ENCODE peak calls at places on chromosomes 12 and 14, in nine cellular contexts. W is D721Med, O is natural killer cell, S is pancreas, I is mucosa of descending colon, K is cardiac fibroblast, Z is RCC 7860, N is naive B cell, H is NAMALWA. J is an unnamed sample.

GRCh38 chr12:11719678-11720099 is 70.2 kb downstream of the ETV6 start:
- DNase-seq in W (no peak), O (no peak), S (no peak), I (peak), K (peak), Z (peak), N (no peak), H (no peak), J (peak)

GRCh38 chr12:69329669-69330428 is 18.3 kb upstream of the LYZ start:
- DNase-seq in W (no peak), O (no peak), S (no peak), I (peak), K (no peak), Z (no peak), N (no peak), H (peak), J (no peak)

GRCh38 chr12:3551976-3552725 is 61.1 kb downstream of the PRMT8 start:
- DNase-seq in W (no peak), O (no peak), S (no peak), I (no peak), K (no peak), Z (no peak), N (no peak), H (no peak), J (no peak)

GRCh38 chr12:39813776-39814175 is 194.2 kb upstream of the ABCD2 start:
- DNase-seq in W (no peak), O (no peak), S (no peak), I (no peak), K (peak), Z (no peak), N (no peak), H (no peak), J (no peak)

GRCh38 chr14:101843665-101844064 is 82.2 kb downstream of the PPP2R5C start:
- DNase-seq in W (no peak), O (peak), S (no peak), I (peak), K (no peak), Z (no peak), N (peak), H (peak), J (no peak)

GRCh38 chr12:31023271-31023724 is 50.4 kb upstream of the DDX11 start:
- DNase-seq in W (no peak), O (no peak), S (no peak), I (no peak), K (no peak), Z (no peak), N (no peak), H (no peak), J (no peak)

GRCh38 chr12:12172106-12172511 is 94.7 kb downstream of the LRP6 start:
- DNase-seq in W (no peak), O (no peak), S (no peak), I (no peak), K (peak), Z (peak), N (no peak), H (no peak), J (no peak)

GRCh38 chr12:123839826-123840225 is 77.7 kb downstream of the DNAH10 start:
- DNase-seq in W (no peak), O (no peak), S (no peak), I (no peak), K (no peak), Z (no peak), N (no peak), H (no peak), J (no peak)

GRCh38 chr14:68359862-68360552 is 432.9 kb downstream of the ZFP36L1 start:
- DNase-seq in W (no peak), O (no peak), S (no peak), I (peak), K (peak), Z (no peak), N (no peak), H (no peak), J (no peak)

GRCh38 chr12:87509233-87509820 is 519.9 kb downstream of the C12orf50 start:
- DNase-seq in W (no peak), O (no peak), S (no peak), I (no peak), K (peak), Z (peak), N (no peak), H (peak), J (no peak)

GRCh38 chr14:101202627-101203404 is 299.3 kb upstream of the RTL1 start:
- DNase-seq in W (no peak), O (peak), S (no peak), I (no peak), K (no peak), Z (no peak), N (no peak), H (no peak), J (no peak)

GRCh38 chr14:33642080-33642479 is 308.8 kb downstream of the EGLN3 start:
- DNase-seq in W (no peak), O (no peak), S (no peak), I (no peak), K (no peak), Z (no peak), N (no peak), H (no peak), J (no peak)

GRCh38 chr12:115920395-115921183 is 356.9 kb downstream of the MED13L start:
- DNase-seq in W (no peak), O (no peak), S (no peak), I (no peak), K (no peak), Z (no peak), N (no peak), H (no peak), J (no peak)

GRCh38 chr12:124474709-124475108 is 92.7 kb downstream of the NCOR2 start:
- DNase-seq in W (no peak), O (no peak), S (no peak), I (no peak), K (no peak), Z (no peak), N (no peak), H (no peak), J (no peak)

GRCh38 chr12:49108958-49109404 is 1.7 kb downstream of the LMBR1L start:
- DNase-seq in W (no peak), O (no peak), S (no peak), I (peak), K (peak), Z (no peak), N (no peak), H (no peak), J (peak)

GRCh38 chr12:10940389-10940788 is 1.3 kb upstream of the TAS2R14 start:
- DNase-seq in W (no peak), O (no peak), S (no peak), I (no peak), K (peak), Z (peak), N (no peak), H (no peak), J (no peak)

GRCh38 chr12:89848732-89849131 is 140.1 kb upstream of the ATP2B1 start:
- DNase-seq in W (no peak), O (no peak), S (no peak), I (no peak), K (no peak), Z (no peak), N (no peak), H (no peak), J (no peak)

GRCh38 chr12:89084751-89085150 is 267.6 kb downstream of the DUSP6 start:
- DNase-seq in W (no peak), O (no peak), S (no peak), I (no peak), K (peak), Z (no peak), N (no peak), H (no peak), J (no peak)

GRCh38 chr12:66428261-66428660 is 126.0 kb downstream of the HELB start:
- DNase-seq in W (no peak), O (no peak), S (no peak), I (no peak), K (no peak), Z (no peak), N (no peak), H (no peak), J (no peak)

GRCh38 chr12:113194971-113195391 is 9.5 kb downstream of the RITA1 start:
- DNase-seq in W (no peak), O (no peak), S (no peak), I (no peak), K (peak), Z (peak), N (no peak), H (no peak), J (no peak)

GRCh38 chr12:53752192-53752601 is 418 bp upstream of the CISTR start:
- DNase-seq in W (no peak), O (no peak), S (no peak), I (no peak), K (no peak), Z (no peak), N (no peak), H (no peak), J (no peak)

GRCh38 chr12:31289443-31289842 is 36.5 kb downstream of the SINHCAF start:
- DNase-seq in W (no peak), O (no peak), S (no peak), I (peak), K (no peak), Z (no peak), N (no peak), H (no peak), J (no peak)